ENCODE peak calls at places on chromosomes 6 and 20, in four cellular contexts. One of them, this sample, is unnamed.

GRCh38 chr20:44572551-44573500 is 9.6 kb upstream of the PKIG start:
- DNase-seq in heart left ventricle: peak; percentile 85
- DNase-seq in fibroblast of villous mesenchyme: peak; percentile 90
- DNase-seq in breast epithelium: peak; percentile 73
- DNase-seq in this sample: peak; percentile 87

GRCh38 chr6:135121426-135121825 is 59.7 kb upstream of the MYB start:
- DNase-seq in heart left ventricle: no peak
- DNase-seq in fibroblast of villous mesenchyme: no peak
- DNase-seq in breast epithelium: no peak
- DNase-seq in this sample: no peak

GRCh38 chr20:3896853-3897252 is 7.7 kb downstream of the PANK2 start:
- DNase-seq in fibroblast of villous mesenchyme: no peak
- DNase-seq in breast epithelium: no peak
- DNase-seq in heart left ventricle: no peak
- DNase-seq in this sample: no peak

GRCh38 chr6:48641544-48641943 is 530.5 kb upstream of the PTCHD4 start:
- DNase-seq in heart left ventricle: no peak
- DNase-seq in breast epithelium: no peak
- DNase-seq in fibroblast of villous mesenchyme: peak; percentile 10
- DNase-seq in this sample: peak; percentile 16

GRCh38 chr20:31440012-31440659 is at the start of gene DEFB123:
- DNase-seq in fibroblast of villous mesenchyme: no peak
- DNase-seq in breast epithelium: no peak
- DNase-seq in heart left ventricle: no peak
- DNase-seq in this sample: no peak

GRCh38 chr6:168367285-168367720 is 47.7 kb upstream of the DACT2 start:
- DNase-seq in heart left ventricle: no peak
- DNase-seq in fibroblast of villous mesenchyme: no peak
- DNase-seq in breast epithelium: no peak
- DNase-seq in this sample: no peak

GRCh38 chr6:113182370-113183141 is 674.6 kb upstream of the MARCKS start:
- DNase-seq in heart left ventricle: no peak
- DNase-seq in fibroblast of villous mesenchyme: peak; percentile 68
- DNase-seq in breast epithelium: no peak
- DNase-seq in this sample: peak; percentile 86

GRCh38 chr6:147821266-147821665 is 312.8 kb downstream of the SAMD5 start:
- DNase-seq in breast epithelium: no peak
- DNase-seq in fibroblast of villous mesenchyme: no peak
- DNase-seq in heart left ventricle: no peak
- DNase-seq in this sample: no peak

GRCh38 chr6:161836643-161837448 is 563.0 kb upstream of the AGPAT4 start:
- DNase-seq in heart left ventricle: no peak
- DNase-seq in breast epithelium: no peak
- DNase-seq in fibroblast of villous mesenchyme: peak; percentile 3
- DNase-seq in this sample: peak; percentile 60

GRCh38 chr6:38773338-38773737 is 58.2 kb downstream of the DNAH8 start:
- DNase-seq in fibroblast of villous mesenchyme: no peak
- DNase-seq in breast epithelium: no peak
- DNase-seq in heart left ventricle: no peak
- DNase-seq in this sample: no peak

GRCh38 chr6:74510878-74511277 is 695.0 kb downstream of the COL12A1 start:
- DNase-seq in breast epithelium: no peak
- DNase-seq in heart left ventricle: no peak
- DNase-seq in fibroblast of villous mesenchyme: peak; percentile 7
- DNase-seq in this sample: peak; percentile 52

GRCh38 chr20:63124782-63125580 is 91.0 kb downstream of the YTHDF1 start:
- DNase-seq in breast epithelium: no peak
- DNase-seq in heart left ventricle: peak; percentile 15
- DNase-seq in fibroblast of villous mesenchyme: no peak
- DNase-seq in this sample: no peak

GRCh38 chr20:36607586-36608387 is 2.2 kb downstream of the RAB5IF start:
- DNase-seq in breast epithelium: no peak
- DNase-seq in heart left ventricle: no peak
- DNase-seq in fibroblast of villous mesenchyme: no peak
- DNase-seq in this sample: no peak

GRCh38 chr6:107439418-107439817 is 19.9 kb downstream of the PDSS2 start:
- DNase-seq in fibroblast of villous mesenchyme: no peak
- DNase-seq in heart left ventricle: no peak
- DNase-seq in breast epithelium: no peak
- DNase-seq in this sample: peak; percentile 55

GRCh38 chr6:12137480-12137879 is 125.4 kb downstream of the HIVEP1 start:
- DNase-seq in fibroblast of villous mesenchyme: peak; percentile 83
- DNase-seq in breast epithelium: no peak
- DNase-seq in heart left ventricle: peak; percentile 62
- DNase-seq in this sample: peak; percentile 91

GRCh38 chr20:61086031-61086430 is 166.0 kb upstream of the CDH4 start:
- DNase-seq in fibroblast of villous mesenchyme: no peak
- DNase-seq in breast epithelium: no peak
- DNase-seq in heart left ventricle: no peak
- DNase-seq in this sample: no peak

GRCh38 chr20:45781391-45781931 is 10.2 kb downstream of the WFDC3 start:
- DNase-seq in heart left ventricle: no peak
- DNase-seq in fibroblast of villous mesenchyme: peak; percentile 99
- DNase-seq in breast epithelium: no peak
- DNase-seq in this sample: peak; percentile 79

GRCh38 chr6:56381852-56382251 is 134.5 kb upstream of the COL21A1 start:
- DNase-seq in heart left ventricle: no peak
- DNase-seq in breast epithelium: no peak
- DNase-seq in fibroblast of villous mesenchyme: no peak
- DNase-seq in this sample: no peak

GRCh38 chr20:57485770-57486169 is 39.2 kb downstream of the CTCFL start:
- DNase-seq in heart left ventricle: no peak
- DNase-seq in fibroblast of villous mesenchyme: no peak
- DNase-seq in breast epithelium: no peak
- DNase-seq in this sample: no peak

GRCh38 chr6:129490551-129491245 is 219.3 kb downstream of the ARHGAP18 start:
- DNase-seq in heart left ventricle: no peak
- DNase-seq in fibroblast of villous mesenchyme: peak; percentile 95
- DNase-seq in breast epithelium: peak; percentile 46
- DNase-seq in this sample: peak; percentile 99

GRCh38 chr20:1160496-1160895 is 24.3 kb downstream of the TMEM74B start:
- DNase-seq in fibroblast of villous mesenchyme: no peak
- DNase-seq in heart left ventricle: no peak
- DNase-seq in breast epithelium: no peak
- DNase-seq in this sample: no peak

GRCh38 chr6:7433211-7433610 is 43.6 kb downstream of the RIOK1 start:
- DNase-seq in breast epithelium: no peak
- DNase-seq in heart left ventricle: no peak
- DNase-seq in fibroblast of villous mesenchyme: no peak
- DNase-seq in this sample: no peak

GRCh38 chr6:20610636-20611200 is 76.5 kb downstream of the CDKAL1 start:
- DNase-seq in breast epithelium: no peak
- DNase-seq in fibroblast of villous mesenchyme: peak; percentile 69
- DNase-seq in heart left ventricle: no peak
- DNase-seq in this sample: peak; percentile 51

GRCh38 chr6:146814148-146814750 is 215.5 kb downstream of the ADGB start:
- DNase-seq in breast epithelium: no peak
- DNase-seq in fibroblast of villous mesenchyme: peak; percentile 57
- DNase-seq in heart left ventricle: no peak
- DNase-seq in this sample: peak; percentile 33

GRCh38 chr6:63306446-63306845 is 13.3 kb downstream of the LGSN start:
- DNase-seq in breast epithelium: no peak
- DNase-seq in heart left ventricle: no peak
- DNase-seq in fibroblast of villous mesenchyme: no peak
- DNase-seq in this sample: no peak

GRCh38 chr6:22448311-22448711 is 121.1 kb upstream of the HDGFL1 start:
- DNase-seq in fibroblast of villous mesenchyme: peak; percentile 45
- DNase-seq in heart left ventricle: no peak
- DNase-seq in breast epithelium: no peak
- DNase-seq in this sample: peak; percentile 91

GRCh38 chr20:47785900-47786762 is 850 bp upstream of the SULF2 start:
- DNase-seq in breast epithelium: peak; percentile 54
- DNase-seq in heart left ventricle: peak; percentile 68
- DNase-seq in fibroblast of villous mesenchyme: peak; percentile 90
- DNase-seq in this sample: peak; percentile 85

GRCh38 chr6:89970609-89971337 is 76.5 kb downstream of the GJA10 start:
- DNase-seq in heart left ventricle: no peak
- DNase-seq in breast epithelium: peak; percentile 35
- DNase-seq in fibroblast of villous mesenchyme: peak; percentile 61
- DNase-seq in this sample: peak; percentile 80

GRCh38 chr20:32918751-32919150 is 60.0 kb downstream of the EFCAB8 start:
- DNase-seq in heart left ventricle: no peak
- DNase-seq in fibroblast of villous mesenchyme: no peak
- DNase-seq in breast epithelium: no peak
- DNase-seq in this sample: no peak

GRCh38 chr20:60326821-60327220 is 368.6 kb downstream of the CDH26 start:
- DNase-seq in fibroblast of villous mesenchyme: no peak
- DNase-seq in breast epithelium: no peak
- DNase-seq in heart left ventricle: no peak
- DNase-seq in this sample: no peak

GRCh38 chr20:62524486-62524885 is 48.7 kb upstream of the GATA5 start:
- DNase-seq in breast epithelium: no peak
- DNase-seq in fibroblast of villous mesenchyme: peak; percentile 19
- DNase-seq in heart left ventricle: no peak
- DNase-seq in this sample: no peak

GRCh38 chr20:4728121-4728520 is 6.4 kb downstream of the PRND start:
- DNase-seq in fibroblast of villous mesenchyme: peak; percentile 29
- DNase-seq in breast epithelium: no peak
- DNase-seq in heart left ventricle: no peak
- DNase-seq in this sample: peak; percentile 27

GRCh38 chr20:36462440-36463211 is 78.7 kb upstream of the MYL9 start:
- DNase-seq in breast epithelium: no peak
- DNase-seq in heart left ventricle: peak; percentile 89
- DNase-seq in fibroblast of villous mesenchyme: peak; percentile 48
- DNase-seq in this sample: no peak

GRCh38 chr20:41865938-41866337 is 247.8 kb upstream of the CHD6 start:
- DNase-seq in heart left ventricle: no peak
- DNase-seq in breast epithelium: no peak
- DNase-seq in fibroblast of villous mesenchyme: no peak
- DNase-seq in this sample: no peak

GRCh38 chr20:54486583-54486982 is 11.2 kb downstream of the DOK5 start:
- DNase-seq in fibroblast of villous mesenchyme: no peak
- DNase-seq in heart left ventricle: no peak
- DNase-seq in breast epithelium: no peak
- DNase-seq in this sample: no peak
- H3K4me3 ChIP-seq in fibroblast of villous mesenchyme: no peak overlapping the region
- H3K4me3 ChIP-seq in heart left ventricle: no peak overlapping the region
- H3K4me3 ChIP-seq in breast epithelium: no peak overlapping the region
- H3K4me3 ChIP-seq in this sample: no peak overlapping the region

GRCh38 chr6:127690092-127690491 is 113.1 kb downstream of the C6orf58 start:
- DNase-seq in fibroblast of villous mesenchyme: peak; percentile 32
- DNase-seq in heart left ventricle: no peak
- DNase-seq in breast epithelium: no peak
- DNase-seq in this sample: peak; percentile 69
- H3K4me3 ChIP-seq in fibroblast of villous mesenchyme: no peak overlapping the region
- H3K4me3 ChIP-seq in heart left ventricle: no peak overlapping the region
- H3K4me3 ChIP-seq in breast epithelium: no peak overlapping the region
- H3K4me3 ChIP-seq in this sample: no peak overlapping the region

DNA sequence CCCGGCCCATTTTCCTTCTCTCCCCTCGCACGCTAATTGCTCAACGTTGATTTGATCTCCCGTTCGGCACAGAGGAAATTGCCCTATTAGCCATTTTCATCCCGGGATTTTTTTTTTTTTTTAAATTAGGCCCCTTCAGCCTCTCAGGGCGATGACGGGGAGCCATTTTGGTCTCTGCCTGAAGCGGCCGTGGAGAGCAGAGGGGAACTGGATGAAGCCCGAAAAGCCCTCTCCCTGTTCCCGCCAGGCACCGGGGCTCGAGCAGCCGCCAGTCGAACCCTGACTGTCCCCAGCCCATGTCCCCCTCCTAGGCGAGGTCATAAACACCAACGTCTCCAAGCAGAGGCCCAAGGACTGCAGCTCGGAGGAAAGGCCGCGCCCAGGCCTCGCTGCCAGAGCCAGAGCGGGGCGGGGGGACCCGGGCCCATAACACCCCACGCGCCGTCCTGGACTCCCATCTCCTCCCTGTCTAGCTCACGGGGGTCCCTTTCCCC is 44.7 kb downstream of the MDFI start:
- DNase-seq in fibroblast of villous mesenchyme: no peak
- DNase-seq in heart left ventricle: no peak
- DNase-seq in breast epithelium: no peak
- DNase-seq in this sample: no peak
- H3K4me3 ChIP-seq in fibroblast of villous mesenchyme: peak overlapping the region; percentile 29
- H3K4me3 ChIP-seq in heart left ventricle: peak overlapping the region; percentile 52
- H3K4me3 ChIP-seq in breast epithelium: peak overlapping the region; percentile 45
- H3K4me3 ChIP-seq in this sample: peak overlapping the region; percentile 44

GRCh38 chr20:53829086-53829703 is 235.6 kb upstream of the ZNF217 start:
- DNase-seq in breast epithelium: no peak
- DNase-seq in fibroblast of villous mesenchyme: peak; percentile 94
- DNase-seq in heart left ventricle: no peak
- DNase-seq in this sample: peak; percentile 97
- H3K4me3 ChIP-seq in breast epithelium: peak overlapping the region; percentile 34
- H3K4me3 ChIP-seq in fibroblast of villous mesenchyme: peak overlapping the region; percentile 45
- H3K4me3 ChIP-seq in heart left ventricle: peak overlapping the region; percentile 32
- H3K4me3 ChIP-seq in this sample: peak overlapping the region; percentile 20

GRCh38 chr6:34665019-34665418 is 31.5 kb downstream of the ILRUN start:
- DNase-seq in fibroblast of villous mesenchyme: no peak
- DNase-seq in heart left ventricle: no peak
- DNase-seq in breast epithelium: no peak
- DNase-seq in this sample: no peak
- H3K4me3 ChIP-seq in fibroblast of villous mesenchyme: no peak overlapping the region
- H3K4me3 ChIP-seq in heart left ventricle: no peak overlapping the region
- H3K4me3 ChIP-seq in breast epithelium: no peak overlapping the region
- H3K4me3 ChIP-seq in this sample: no peak overlapping the region